ENCODE peak calls at places on chromosomes 6 and 20, in five cellular contexts. B is lower lobe of right lung; P is CD4-positive, alpha-beta T cell; H is left lung; W is PC-3. U is an unnamed sample.

GRCh38 chr6:24710519-24711303 is 8.2 kb downstream of the C6orf62 start:
- ATAC-seq in B (no peak), P (peak), H (no peak), W (no peak), U (no peak)

GRCh38 chr6:149140137-149140909 is 177.2 kb upstream of the TAB2 start:
- ATAC-seq in B (peak), P (peak), H (peak), W (no peak), U (no peak)

GRCh38 chr6:22906091-22906549 is 336.8 kb downstream of the HDGFL1 start:
- ATAC-seq in B (peak), P (no peak), H (peak), W (peak), U (peak)

GRCh38 chr6:33905081-33905609 is 101.3 kb upstream of the MLN start:
- ATAC-seq in B (peak), P (peak), H (no peak), W (no peak), U (no peak)

GRCh38 chr20:11057624-11058023 is 383.8 kb upstream of the JAG1 start:
- ATAC-seq in B (no peak), P (no peak), H (no peak), W (no peak), U (peak)

GRCh38 chr6:149897855-149898744 is at the start of gene RAET1E:
- ATAC-seq in B (peak), P (no peak), H (no peak), W (no peak), U (no peak)

GRCh38 chr6:162704001-162704400 is 23.6 kb downstream of the PRKN start:
- ATAC-seq in B (no peak), P (no peak), H (no peak), W (no peak), U (no peak)

GRCh38 chr20:23626040-23626620 is 11.6 kb downstream of the CST3 start:
- ATAC-seq in B (peak), P (no peak), H (peak), W (peak), U (no peak)

GRCh38 chr6:125924697-125925358 is 31.7 kb upstream of the HINT3 start:
- ATAC-seq in B (peak), P (no peak), H (no peak), W (no peak), U (no peak)

GRCh38 chr20:56418385-56418861 is 6.4 kb downstream of the CASS4 start:
- ATAC-seq in B (peak), P (peak), H (no peak), W (no peak), U (no peak)

GRCh38 chr6:36029464-36029863 is 1.9 kb downstream of the MAPK14 start:
- ATAC-seq in B (no peak), P (no peak), H (no peak), W (no peak), U (no peak)

GRCh38 chr6:84346372-84346771 is 118.9 kb upstream of the CEP162 start:
- ATAC-seq in B (no peak), P (no peak), H (no peak), W (peak), U (no peak)

GRCh38 chr6:41786451-41787218 is 859 bp upstream of the TOMM6 start:
- ATAC-seq in B (peak), P (peak), H (peak), W (peak), U (peak)
- TF ChIP-seq CTCF in B (peak), P (peak), H (peak), W (peak), U (peak)

GRCh38 chr20:32070282-32070681 is 18.2 kb downstream of the HCK start:
- ATAC-seq in B (no peak), P (no peak), H (no peak), W (no peak), U (no peak)
- H3K27ac ChIP-seq in B (no peak), P (no peak), H (no peak), W (no peak), U (no peak)

GRCh38 chr6:157226026-157226639 is 97.2 kb downstream of the TMEM242 start:
- ATAC-seq in B (no peak), P (no peak), H (peak), W (no peak), U (peak)
- TF ChIP-seq CTCF in B (no peak), P (no peak), H (no peak), W (no peak), U (no peak)

GRCh38 chr20:62771396-62772102 is 24.7 kb upstream of the MRGBP start:
- ATAC-seq in B (no peak), P (no peak), H (no peak), W (no peak), U (no peak)
- H3K27ac ChIP-seq in B (no peak), P (no peak), H (no peak), W (no peak), U (no peak)

DNA sequence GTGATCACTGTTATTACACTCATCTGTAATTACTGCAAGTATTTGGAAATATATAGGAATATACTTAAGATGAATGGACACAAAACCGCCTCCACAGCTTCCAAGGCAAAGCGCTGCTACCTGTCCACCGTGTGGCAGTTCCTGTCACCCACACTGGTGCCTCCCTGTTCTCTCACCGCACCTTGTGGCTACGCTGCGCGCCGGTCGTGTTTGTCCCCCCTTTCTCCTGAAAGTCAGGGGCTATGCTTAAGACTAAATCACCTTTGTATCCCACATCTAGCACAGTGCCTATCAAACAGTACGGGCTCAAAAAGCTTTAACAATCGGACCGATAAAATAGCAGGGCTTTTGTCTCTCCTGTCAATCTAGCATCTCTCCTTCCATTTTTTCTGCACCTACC is 23.0 kb downstream of the LY86 start:
- ATAC-seq in B (no peak), P (no peak), H (no peak), W (no peak), U (no peak)
- TF ChIP-seq CTCF in B (no peak), P (no peak), H (no peak), W (no peak), U (no peak)

GRCh38 chr20:41571006-41571405 is 47.2 kb downstream of the CHD6 start:
- ATAC-seq in B (no peak), P (no peak), H (no peak), W (no peak), U (no peak)
- H3K27ac ChIP-seq in B (no peak), P (no peak), H (no peak), W (no peak), U (no peak)

DNA sequence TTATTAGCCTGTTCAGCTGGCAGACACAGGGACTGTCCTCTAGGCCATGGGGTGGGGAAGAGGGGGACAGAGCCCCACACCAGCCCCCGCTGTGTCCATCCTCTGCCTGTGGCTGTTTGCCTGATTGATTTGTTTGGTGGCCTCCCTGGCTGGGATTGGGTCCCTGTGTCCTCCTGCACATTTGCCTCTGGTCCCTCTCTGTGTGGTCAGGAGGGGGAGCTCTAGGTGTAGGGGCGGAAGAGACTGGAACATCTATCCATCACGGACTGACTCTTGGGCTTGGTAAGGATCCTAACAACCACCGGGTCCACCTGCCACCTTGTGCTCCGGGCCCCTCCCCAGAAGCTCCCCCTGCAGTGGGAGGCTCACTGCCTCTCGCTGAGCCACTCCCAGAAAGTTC is 38.4 kb upstream of the CCDC167 start:
- ATAC-seq in B (no peak), P (no peak), H (peak), W (peak), U (no peak)
- TF ChIP-seq CTCF in B (no peak), P (no peak), H (no peak), W (peak), U (no peak)

GRCh38 chr6:44811456-44811855 is 423.9 kb downstream of the CDC5L start:
- ATAC-seq in B (no peak), P (no peak), H (no peak), W (no peak), U (no peak)

GRCh38 chr6:44805239-44805849 is 417.8 kb downstream of the CDC5L start:
- ATAC-seq in B (no peak), P (no peak), H (peak), W (no peak), U (no peak)

GRCh38 chr6:44806656-44807055 is 419.1 kb downstream of the CDC5L start:
- ATAC-seq in B (no peak), P (no peak), H (no peak), W (peak), U (no peak)

GRCh38 chr6:44809256-44809655 is 421.8 kb downstream of the CDC5L start:
- ATAC-seq in B (no peak), P (no peak), H (no peak), W (no peak), U (no peak)

DNA sequence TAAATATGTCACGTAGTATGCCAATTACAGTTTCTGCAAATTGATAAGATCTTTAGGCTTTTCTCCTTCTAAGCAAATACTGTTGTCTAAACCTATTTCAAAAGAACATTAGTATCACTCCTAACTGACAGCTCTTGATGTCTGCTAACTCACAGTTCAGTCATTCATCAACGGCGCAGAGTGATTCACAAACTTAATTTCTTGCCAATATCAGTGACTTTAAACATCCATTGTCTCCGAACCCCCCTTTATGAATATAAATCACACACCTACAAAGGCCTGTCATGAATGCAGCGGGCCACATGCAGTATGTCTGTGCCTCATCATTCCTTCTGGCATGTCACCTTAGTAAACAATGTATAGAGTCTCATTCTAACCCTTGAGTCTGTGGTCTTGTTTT is 420.6 kb downstream of the CDC5L start:
- ATAC-seq in B (no peak), P (no peak), H (no peak), W (no peak), U (no peak)
- H3K27ac ChIP-seq in B (no peak), P (no peak), H (no peak), W (no peak), U (no peak)